ENCODE peak calls at places on chromosome 1, in seven cellular contexts. One of them, this sample, is unnamed.

GRCh38 chr1:2590233-2591141 is 3.9 kb downstream of the PRXL2B start:
- DNase-seq in MCF 10A: no peak
- DNase-seq in psoas muscle: no peak
- DNase-seq in heart right ventricle: no peak
- DNase-seq in colonic mucosa: no peak
- DNase-seq in fibroblast of pulmonary artery: no peak
- DNase-seq in left ventricle myocardium inferior: no peak
- DNase-seq in this sample: no peak

GRCh38 chr1:68230901-68231626 is 1.3 kb downstream of the WLS start:
- DNase-seq in MCF 10A: no peak
- DNase-seq in psoas muscle: peak
- DNase-seq in heart right ventricle: peak
- DNase-seq in colonic mucosa: peak
- DNase-seq in fibroblast of pulmonary artery: peak
- DNase-seq in left ventricle myocardium inferior: peak
- DNase-seq in this sample: peak

GRCh38 chr1:107195476-107195875 is 54.6 kb downstream of the NTNG1 start:
- DNase-seq in MCF 10A: no peak
- DNase-seq in psoas muscle: no peak
- DNase-seq in heart right ventricle: no peak
- DNase-seq in colonic mucosa: no peak
- DNase-seq in fibroblast of pulmonary artery: no peak
- DNase-seq in left ventricle myocardium inferior: no peak
- DNase-seq in this sample: no peak

GRCh38 chr1:173043253-173043652 is 7.5 kb downstream of the TNFSF18 start:
- DNase-seq in MCF 10A: peak
- DNase-seq in psoas muscle: no peak
- DNase-seq in heart right ventricle: no peak
- DNase-seq in colonic mucosa: no peak
- DNase-seq in fibroblast of pulmonary artery: peak
- DNase-seq in left ventricle myocardium inferior: no peak
- DNase-seq in this sample: peak

GRCh38 chr1:111499026-111499790 is 4.2 kb downstream of the ADORA3 start:
- DNase-seq in MCF 10A: no peak
- DNase-seq in psoas muscle: no peak
- DNase-seq in heart right ventricle: no peak
- DNase-seq in colonic mucosa: peak
- DNase-seq in fibroblast of pulmonary artery: peak
- DNase-seq in left ventricle myocardium inferior: no peak
- DNase-seq in this sample: no peak

GRCh38 chr1:86105533-86105866 is 51.1 kb downstream of the COL24A1 start:
- DNase-seq in MCF 10A: no peak
- DNase-seq in psoas muscle: no peak
- DNase-seq in heart right ventricle: no peak
- DNase-seq in colonic mucosa: no peak
- DNase-seq in fibroblast of pulmonary artery: no peak
- DNase-seq in left ventricle myocardium inferior: no peak
- DNase-seq in this sample: no peak

GRCh38 chr1:103497404-103497803 is 28.1 kb upstream of the RNPC3 start:
- DNase-seq in MCF 10A: no peak
- DNase-seq in psoas muscle: no peak
- DNase-seq in heart right ventricle: no peak
- DNase-seq in colonic mucosa: no peak
- DNase-seq in fibroblast of pulmonary artery: no peak
- DNase-seq in left ventricle myocardium inferior: no peak
- DNase-seq in this sample: peak

GRCh38 chr1:107748529-107748928 is 216.5 kb downstream of the VAV3 start:
- DNase-seq in MCF 10A: peak
- DNase-seq in psoas muscle: no peak
- DNase-seq in heart right ventricle: no peak
- DNase-seq in colonic mucosa: no peak
- DNase-seq in fibroblast of pulmonary artery: peak
- DNase-seq in left ventricle myocardium inferior: no peak
- DNase-seq in this sample: peak

GRCh38 chr1:117653732-117654484 is 48.1 kb downstream of the TENT5C start:
- DNase-seq in MCF 10A: peak
- DNase-seq in psoas muscle: no peak
- DNase-seq in heart right ventricle: no peak
- DNase-seq in colonic mucosa: no peak
- DNase-seq in fibroblast of pulmonary artery: peak
- DNase-seq in left ventricle myocardium inferior: no peak
- DNase-seq in this sample: peak

GRCh38 chr1:102970496-102971078 is 137.7 kb downstream of the COL11A1 start:
- DNase-seq in MCF 10A: peak
- DNase-seq in psoas muscle: no peak
- DNase-seq in heart right ventricle: no peak
- DNase-seq in colonic mucosa: no peak
- DNase-seq in fibroblast of pulmonary artery: peak
- DNase-seq in left ventricle myocardium inferior: no peak
- DNase-seq in this sample: peak

GRCh38 chr1:91402023-91402422 is 2.6 kb downstream of the HFM1 start:
- DNase-seq in MCF 10A: peak
- DNase-seq in psoas muscle: no peak
- DNase-seq in heart right ventricle: no peak
- DNase-seq in colonic mucosa: no peak
- DNase-seq in fibroblast of pulmonary artery: peak
- DNase-seq in left ventricle myocardium inferior: no peak
- DNase-seq in this sample: peak

GRCh38 chr1:92822907-92823306 is 8.9 kb upstream of the RPL5 start:
- DNase-seq in MCF 10A: no peak
- DNase-seq in psoas muscle: no peak
- DNase-seq in heart right ventricle: no peak
- DNase-seq in colonic mucosa: no peak
- DNase-seq in fibroblast of pulmonary artery: peak
- DNase-seq in left ventricle myocardium inferior: no peak
- DNase-seq in this sample: peak

GRCh38 chr1:16617778-16618580 is 4.6 kb upstream of the NBPF1 start:
- DNase-seq in MCF 10A: no peak
- DNase-seq in psoas muscle: no peak
- DNase-seq in heart right ventricle: no peak
- DNase-seq in colonic mucosa: peak
- DNase-seq in fibroblast of pulmonary artery: no peak
- DNase-seq in left ventricle myocardium inferior: no peak
- DNase-seq in this sample: no peak

GRCh38 chr1:225450491-225451191 is 22.8 kb upstream of the LBR start:
- DNase-seq in MCF 10A: peak
- DNase-seq in psoas muscle: no peak
- DNase-seq in heart right ventricle: no peak
- DNase-seq in colonic mucosa: no peak
- DNase-seq in fibroblast of pulmonary artery: no peak
- DNase-seq in left ventricle myocardium inferior: no peak
- DNase-seq in this sample: peak

GRCh38 chr1:18965206-18966173 is 9.0 kb upstream of the IFFO2 start:
- DNase-seq in MCF 10A: peak
- DNase-seq in psoas muscle: no peak
- DNase-seq in heart right ventricle: no peak
- DNase-seq in colonic mucosa: no peak
- DNase-seq in fibroblast of pulmonary artery: peak
- DNase-seq in left ventricle myocardium inferior: no peak
- DNase-seq in this sample: peak

GRCh38 chr1:54768093-54768492 is 3.8 kb upstream of the PARS2 start:
- DNase-seq in MCF 10A: peak
- DNase-seq in psoas muscle: no peak
- DNase-seq in heart right ventricle: no peak
- DNase-seq in colonic mucosa: no peak
- DNase-seq in fibroblast of pulmonary artery: peak
- DNase-seq in left ventricle myocardium inferior: no peak
- DNase-seq in this sample: peak
- TF ChIP-seq CTCF in MCF 10A: no peak
- TF ChIP-seq CTCF in psoas muscle: no peak
- TF ChIP-seq CTCF in heart right ventricle: no peak
- TF ChIP-seq CTCF in colonic mucosa: no peak
- TF ChIP-seq CTCF in fibroblast of pulmonary artery: no peak
- TF ChIP-seq CTCF in left ventricle myocardium inferior: no peak
- TF ChIP-seq CTCF in this sample: peak

GRCh38 chr1:216809649-216810048 is 86.4 kb upstream of the ESRRG start:
- DNase-seq in MCF 10A: no peak
- DNase-seq in psoas muscle: peak
- DNase-seq in heart right ventricle: no peak
- DNase-seq in colonic mucosa: no peak
- DNase-seq in fibroblast of pulmonary artery: no peak
- DNase-seq in left ventricle myocardium inferior: no peak
- DNase-seq in this sample: no peak
- TF ChIP-seq CTCF in MCF 10A: no peak
- TF ChIP-seq CTCF in psoas muscle: no peak
- TF ChIP-seq CTCF in heart right ventricle: no peak
- TF ChIP-seq CTCF in colonic mucosa: no peak
- TF ChIP-seq CTCF in fibroblast of pulmonary artery: no peak
- TF ChIP-seq CTCF in left ventricle myocardium inferior: no peak
- TF ChIP-seq CTCF in this sample: no peak

GRCh38 chr1:104646233-104646632 is 896.5 kb downstream of the AMY1C start:
- DNase-seq in MCF 10A: no peak
- DNase-seq in psoas muscle: no peak
- DNase-seq in heart right ventricle: no peak
- DNase-seq in colonic mucosa: no peak
- DNase-seq in fibroblast of pulmonary artery: no peak
- DNase-seq in left ventricle myocardium inferior: no peak
- DNase-seq in this sample: peak

GRCh38 chr1:104648269-104648691 is 898.6 kb downstream of the AMY1C start:
- DNase-seq in MCF 10A: peak
- DNase-seq in psoas muscle: no peak
- DNase-seq in heart right ventricle: no peak
- DNase-seq in colonic mucosa: no peak
- DNase-seq in fibroblast of pulmonary artery: peak
- DNase-seq in left ventricle myocardium inferior: no peak
- DNase-seq in this sample: peak
- TF ChIP-seq CTCF in MCF 10A: peak
- TF ChIP-seq CTCF in psoas muscle: peak
- TF ChIP-seq CTCF in heart right ventricle: no peak
- TF ChIP-seq CTCF in colonic mucosa: no peak
- TF ChIP-seq CTCF in fibroblast of pulmonary artery: peak
- TF ChIP-seq CTCF in left ventricle myocardium inferior: no peak
- TF ChIP-seq CTCF in this sample: peak

GRCh38 chr1:246279402-246279801 is 227.7 kb downstream of the SMYD3 start:
- DNase-seq in MCF 10A: no peak
- DNase-seq in psoas muscle: no peak
- DNase-seq in heart right ventricle: no peak
- DNase-seq in colonic mucosa: no peak
- DNase-seq in fibroblast of pulmonary artery: no peak
- DNase-seq in left ventricle myocardium inferior: no peak
- DNase-seq in this sample: no peak

GRCh38 chr1:246284021-246284420 is 223.1 kb downstream of the SMYD3 start:
- DNase-seq in MCF 10A: no peak
- DNase-seq in psoas muscle: no peak
- DNase-seq in heart right ventricle: no peak
- DNase-seq in colonic mucosa: no peak
- DNase-seq in fibroblast of pulmonary artery: no peak
- DNase-seq in left ventricle myocardium inferior: no peak
- DNase-seq in this sample: no peak

GRCh38 chr1:246281195-246281594 is 225.9 kb downstream of the SMYD3 start:
- DNase-seq in MCF 10A: no peak
- DNase-seq in psoas muscle: no peak
- DNase-seq in heart right ventricle: no peak
- DNase-seq in colonic mucosa: no peak
- DNase-seq in fibroblast of pulmonary artery: no peak
- DNase-seq in left ventricle myocardium inferior: no peak
- DNase-seq in this sample: no peak

GRCh38 chr1:246281639-246282038 is 225.4 kb downstream of the SMYD3 start:
- DNase-seq in MCF 10A: no peak
- DNase-seq in psoas muscle: no peak
- DNase-seq in heart right ventricle: no peak
- DNase-seq in colonic mucosa: no peak
- DNase-seq in fibroblast of pulmonary artery: no peak
- DNase-seq in left ventricle myocardium inferior: no peak
- DNase-seq in this sample: peak

DNA sequence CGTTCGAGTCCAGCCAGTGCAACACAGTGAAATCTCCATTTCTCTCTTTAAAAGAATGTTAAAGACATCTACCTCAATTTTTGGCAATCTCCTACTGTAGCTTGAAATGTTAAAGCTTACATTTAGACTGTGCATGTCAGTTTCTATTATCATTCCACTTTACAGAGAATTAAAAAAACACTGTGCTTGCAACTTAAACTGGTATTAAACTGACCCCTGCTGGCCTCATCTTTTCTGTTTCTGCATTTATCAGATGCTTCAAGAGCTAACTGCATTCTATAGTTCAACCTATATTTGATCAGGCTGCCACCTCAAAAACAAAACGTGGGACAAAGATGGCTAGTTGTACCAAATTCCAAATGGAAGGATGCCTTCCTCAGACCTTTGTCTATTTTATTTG is 226.5 kb downstream of the SMYD3 start:
- DNase-seq in MCF 10A: peak
- DNase-seq in psoas muscle: no peak
- DNase-seq in heart right ventricle: no peak
- DNase-seq in colonic mucosa: no peak
- DNase-seq in fibroblast of pulmonary artery: peak
- DNase-seq in left ventricle myocardium inferior: no peak
- DNase-seq in this sample: peak
- TF ChIP-seq CTCF in MCF 10A: peak
- TF ChIP-seq CTCF in psoas muscle: no peak
- TF ChIP-seq CTCF in heart right ventricle: no peak
- TF ChIP-seq CTCF in colonic mucosa: no peak
- TF ChIP-seq CTCF in fibroblast of pulmonary artery: peak
- TF ChIP-seq CTCF in left ventricle myocardium inferior: no peak
- TF ChIP-seq CTCF in this sample: peak

GRCh38 chr1:109773900-109774485 is 10.3 kb upstream of the EPS8L3 start:
- DNase-seq in MCF 10A: no peak
- DNase-seq in psoas muscle: no peak
- DNase-seq in heart right ventricle: peak
- DNase-seq in colonic mucosa: no peak
- DNase-seq in fibroblast of pulmonary artery: no peak
- DNase-seq in left ventricle myocardium inferior: peak
- DNase-seq in this sample: no peak
- TF ChIP-seq CTCF in MCF 10A: no peak
- TF ChIP-seq CTCF in psoas muscle: no peak
- TF ChIP-seq CTCF in heart right ventricle: no peak
- TF ChIP-seq CTCF in colonic mucosa: no peak
- TF ChIP-seq CTCF in fibroblast of pulmonary artery: no peak
- TF ChIP-seq CTCF in left ventricle myocardium inferior: no peak
- TF ChIP-seq CTCF in this sample: no peak

GRCh38 chr1:228459091-228459993 is 27.8 kb upstream of the RNF187 start:
- DNase-seq in MCF 10A: peak
- DNase-seq in psoas muscle: peak
- DNase-seq in heart right ventricle: peak
- DNase-seq in colonic mucosa: peak
- DNase-seq in fibroblast of pulmonary artery: peak
- DNase-seq in left ventricle myocardium inferior: peak
- DNase-seq in this sample: peak
- TF ChIP-seq CTCF in MCF 10A: peak
- TF ChIP-seq CTCF in psoas muscle: peak
- TF ChIP-seq CTCF in heart right ventricle: peak
- TF ChIP-seq CTCF in colonic mucosa: peak
- TF ChIP-seq CTCF in fibroblast of pulmonary artery: peak
- TF ChIP-seq CTCF in left ventricle myocardium inferior: peak
- TF ChIP-seq CTCF in this sample: peak

GRCh38 chr1:204460346-204460745 is 34.3 kb downstream of the PIK3C2B start:
- DNase-seq in MCF 10A: no peak
- DNase-seq in psoas muscle: no peak
- DNase-seq in heart right ventricle: no peak
- DNase-seq in colonic mucosa: no peak
- DNase-seq in fibroblast of pulmonary artery: no peak
- DNase-seq in left ventricle myocardium inferior: no peak
- DNase-seq in this sample: no peak
- TF ChIP-seq CTCF in MCF 10A: no peak
- TF ChIP-seq CTCF in psoas muscle: no peak
- TF ChIP-seq CTCF in heart right ventricle: no peak
- TF ChIP-seq CTCF in colonic mucosa: no peak
- TF ChIP-seq CTCF in fibroblast of pulmonary artery: no peak
- TF ChIP-seq CTCF in left ventricle myocardium inferior: no peak
- TF ChIP-seq CTCF in this sample: no peak

GRCh38 chr1:180507826-180508724 is 5.7 kb upstream of the ACBD6 start:
- DNase-seq in MCF 10A: peak
- DNase-seq in psoas muscle: no peak
- DNase-seq in heart right ventricle: no peak
- DNase-seq in colonic mucosa: no peak
- DNase-seq in fibroblast of pulmonary artery: peak
- DNase-seq in left ventricle myocardium inferior: no peak
- DNase-seq in this sample: peak
- TF ChIP-seq CTCF in MCF 10A: no peak
- TF ChIP-seq CTCF in psoas muscle: no peak
- TF ChIP-seq CTCF in heart right ventricle: no peak
- TF ChIP-seq CTCF in colonic mucosa: no peak
- TF ChIP-seq CTCF in fibroblast of pulmonary artery: no peak
- TF ChIP-seq CTCF in left ventricle myocardium inferior: no peak
- TF ChIP-seq CTCF in this sample: no peak

This sample was measured in PC-3.